ENCODE peak calls at places on chromosome 20, in nine cellular contexts. Q is cardiac fibroblast, H is AG04450, I is endothelial cell, N is PC-9, X is RWPE1, E is neural progenitor cell, O is lower lobe of right lung, D is psoas muscle. Y is an unnamed sample.

GRCh38 chr20:47701612-47702011 is 83.7 kb downstream of the SULF2 start:
- DNase-seq in D (no peak), E (no peak), N (no peak), X (no peak), Q (no peak), H (no peak), O (no peak), I (no peak), Y (no peak)

GRCh38 chr20:37398750-37399621 is 53.0 kb downstream of the SRC start:
- DNase-seq in O (no peak), H (no peak), N (no peak), Q (no peak), I (no peak), E (no peak), X (no peak), D (no peak), Y (no peak)

GRCh38 chr20:3658708-3659491 is 4.3 kb downstream of the GFRA4 start:
- DNase-seq in I (no peak), H (no peak), O (no peak), N (no peak), Q (no peak), X (no peak), E (no peak), D (no peak), Y (no peak)

GRCh38 chr20:3315110-3315509 is 76.1 kb upstream of the SLC4A11 start:
- DNase-seq in D (no peak), O (no peak), H (no peak), N (no peak), E (no peak), I (no peak), X (no peak), Q (peak), Y (no peak)

GRCh38 chr20:63741676-63742380 is 2.3 kb downstream of the SLC2A4RG start:
- DNase-seq in X (no peak), E (no peak), H (no peak), N (no peak), D (no peak), I (no peak), Q (no peak), O (no peak), Y (no peak)

GRCh38 chr20:31933698-31934097 is 18.1 kb downstream of the PDRG1 start:
- DNase-seq in N (no peak), D (no peak), O (no peak), H (no peak), X (peak), E (no peak), Q (no peak), I (no peak), Y (no peak)

GRCh38 chr20:6034134-6034969 is 19.5 kb downstream of the LRRN4 start:
- DNase-seq in E (no peak), H (no peak), O (no peak), D (no peak), N (no peak), Q (peak), X (no peak), I (no peak), Y (no peak)

GRCh38 chr20:4962257-4962855 is 39.0 kb downstream of the SLC23A2 start:
- DNase-seq in X (no peak), Q (no peak), O (no peak), N (no peak), D (no peak), H (no peak), I (no peak), E (no peak), Y (no peak)

GRCh38 chr20:54624701-54625472 is 149.5 kb downstream of the DOK5 start:
- DNase-seq in I (no peak), E (peak), H (no peak), O (no peak), N (no peak), D (no peak), Q (peak), X (no peak), Y (no peak)

GRCh38 chr20:5654557-5654956 is 95.6 kb upstream of the SHLD1 start:
- DNase-seq in H (peak), O (no peak), E (no peak), X (peak), N (no peak), D (no peak), Q (peak), I (no peak), Y (peak)

GRCh38 chr20:37393196-37393862 is 47.4 kb downstream of the SRC start:
- DNase-seq in D (peak), I (no peak), X (no peak), H (no peak), N (no peak), E (peak), Q (no peak), O (peak), Y (peak)

GRCh38 chr20:52056203-52057062 is 135.1 kb downstream of the ZFP64 start:
- DNase-seq in H (peak), D (no peak), I (no peak), N (no peak), X (peak), Q (peak), O (no peak), E (no peak), Y (no peak)

GRCh38 chr20:6769953-6770831 is 2.7 kb downstream of the BMP2 start:
- DNase-seq in X (peak), E (peak), N (no peak), I (peak), O (peak), Q (peak), D (peak), H (no peak), Y (no peak)

GRCh38 chr20:37821691-37822655 is 81.0 kb upstream of the VSTM2L start:
- DNase-seq in O (no peak), D (no peak), X (no peak), H (peak), N (no peak), E (no peak), I (no peak), Q (peak), Y (no peak)

GRCh38 chr20:47686545-47686944 is 98.7 kb downstream of the SULF2 start:
- DNase-seq in O (no peak), I (no peak), H (peak), E (no peak), D (peak), Q (peak), N (peak), X (no peak), Y (no peak)

GRCh38 chr20:45069261-45069660 is 31.7 kb downstream of the KCNS1 start:
- DNase-seq in N (no peak), E (no peak), X (no peak), I (no peak), D (no peak), H (no peak), O (no peak), Q (peak), Y (no peak)

GRCh38 chr20:17339000-17339399 is 112.2 kb downstream of the PCSK2 start:
- DNase-seq in E (no peak), X (no peak), N (no peak), D (no peak), I (no peak), Q (no peak), O (no peak), H (no peak), Y (no peak)

GRCh38 chr20:44832724-44833123 is 22.4 kb upstream of the RIMS4 start:
- DNase-seq in D (no peak), E (no peak), H (no peak), N (no peak), X (peak), I (no peak), O (no peak), Q (peak), Y (no peak)

DNA sequence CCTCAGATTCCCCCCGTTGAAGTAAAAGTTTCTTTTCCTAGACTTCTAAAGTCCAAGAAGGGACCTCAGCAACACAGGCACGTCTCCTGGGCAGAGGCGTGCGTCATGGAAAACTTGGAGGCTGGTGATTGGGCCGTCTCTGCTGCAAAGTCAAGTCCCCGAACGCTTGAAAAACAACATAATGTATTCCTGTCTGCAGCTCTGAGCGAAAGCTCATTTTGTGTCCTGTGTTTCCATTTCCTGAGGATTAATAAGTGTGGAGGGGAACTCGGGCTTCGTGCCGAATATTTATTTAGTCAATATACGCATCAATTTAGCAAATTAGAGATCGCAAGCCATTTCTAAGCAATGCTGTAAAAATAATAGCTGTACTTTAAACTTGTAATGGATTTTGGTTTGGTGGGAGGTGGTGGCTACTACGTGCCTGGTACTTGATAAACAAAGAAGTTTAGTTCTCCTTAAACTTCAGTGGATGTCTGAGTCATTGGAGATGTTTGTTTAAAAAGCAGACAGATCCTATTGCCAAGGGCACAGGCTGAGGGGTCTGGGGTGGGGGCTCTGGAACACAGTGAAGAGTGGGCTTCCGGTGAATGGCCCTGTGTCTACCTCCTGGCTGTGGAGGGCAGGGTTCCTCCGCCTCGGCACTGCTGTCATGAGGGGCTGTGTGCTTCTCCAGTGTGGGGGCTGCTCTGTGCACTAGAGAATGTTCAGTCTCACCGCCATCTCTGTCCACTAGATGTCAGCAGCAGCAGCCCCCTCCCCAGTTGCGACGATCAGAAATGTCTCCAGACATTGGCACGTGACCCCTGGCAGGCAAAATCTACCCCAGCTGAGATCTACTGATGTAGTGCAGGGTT is 21.8 kb downstream of the PCK1 start:
- DNase-seq in I (peak), H (peak), X (no peak), O (no peak), D (no peak), E (peak), N (no peak), Q (peak), Y (no peak)
- TF ChIP-seq CTCF in I (peak), H (peak), X (peak), O (peak), D (peak), E (peak), N (peak), Q (peak), Y (no peak)

GRCh38 chr20:9884061-9884460 is 45.2 kb upstream of the PAK5 start:
- DNase-seq in X (no peak), I (no peak), O (no peak), D (no peak), H (no peak), Q (no peak), N (no peak), E (peak), Y (no peak)

GRCh38 chr20:9886227-9886626 is 47.4 kb upstream of the PAK5 start:
- DNase-seq in E (no peak), O (no peak), I (no peak), D (no peak), H (no peak), N (no peak), X (peak), Q (no peak), Y (no peak)

GRCh38 chr20:9889270-9889981 is 50.5 kb upstream of the PAK5 start:
- DNase-seq in Q (no peak), N (no peak), H (no peak), D (no peak), O (no peak), E (no peak), I (no peak), X (peak), Y (no peak)

GRCh38 chr20:9884666-9885065 is 45.8 kb upstream of the PAK5 start:
- DNase-seq in O (no peak), Q (no peak), I (no peak), H (no peak), X (no peak), E (no peak), N (no peak), D (no peak), Y (no peak)
- TF ChIP-seq CTCF in O (no peak), Q (no peak), I (no peak), H (peak), X (no peak), E (no peak), N (no peak), D (no peak), Y (no peak)

GRCh38 chr20:25336561-25337422 is 53.8 kb downstream of the ABHD12 start:
- DNase-seq in O (no peak), Q (peak), H (no peak), X (peak), E (peak), D (no peak), N (no peak), I (peak), Y (no peak)
- TF ChIP-seq CTCF in O (no peak), Q (peak), H (peak), X (peak), E (peak), D (peak), N (peak), I (no peak), Y (no peak)

DNA sequence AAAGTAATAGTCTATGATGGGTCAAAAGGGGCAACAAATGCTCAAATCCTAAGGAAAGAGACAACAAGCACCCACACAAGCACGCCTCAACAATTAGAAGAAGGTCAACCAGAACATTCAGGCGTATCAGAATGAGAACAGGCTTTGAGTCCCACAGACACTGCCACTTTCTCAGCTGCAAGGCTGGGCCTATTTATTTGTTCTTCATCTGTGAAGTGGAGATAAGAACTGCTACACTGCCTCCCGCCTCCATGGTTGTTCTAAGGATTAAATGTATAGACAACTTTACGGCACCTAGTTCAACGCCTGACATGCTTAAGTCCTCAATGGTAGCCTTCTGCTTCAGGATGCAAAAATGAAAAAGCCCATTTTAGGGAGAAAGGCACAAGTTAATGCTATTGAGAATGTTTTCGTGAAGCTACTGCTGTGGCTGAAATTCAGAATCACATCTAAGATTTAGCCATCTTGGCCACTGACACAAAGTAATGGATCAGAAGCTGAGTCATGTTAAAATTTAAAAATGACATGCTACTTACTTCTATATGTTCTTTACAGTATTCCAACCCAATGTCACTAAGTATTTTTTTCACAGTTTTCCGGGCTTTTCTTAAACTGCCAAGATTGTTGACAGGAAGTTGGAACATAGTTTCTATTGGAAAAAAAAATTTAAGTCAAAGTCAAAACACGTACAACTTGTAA is 27.7 kb downstream of the ADNP start:
- DNase-seq in O (no peak), H (no peak), E (no peak), X (no peak), I (no peak), N (no peak), D (no peak), Q (no peak), Y (no peak)
- TF ChIP-seq CTCF in O (no peak), H (no peak), E (no peak), X (no peak), I (no peak), N (no peak), D (no peak), Q (no peak), Y (no peak)

GRCh38 chr20:48723308-48724264 is 104.2 kb downstream of the PREX1 start:
- DNase-seq in O (peak), D (no peak), X (no peak), N (no peak), I (no peak), E (no peak), H (no peak), Q (peak), Y (peak)
- TF ChIP-seq CTCF in O (peak), D (no peak), X (no peak), N (no peak), I (no peak), E (no peak), H (no peak), Q (no peak), Y (peak)

Y was measured in CD14-positive monocyte.